ENCODE peak calls at places on chromosomes 16 and 17, in eight cellular contexts. N is stimulated activated CD4-positive, alpha-beta T cell treated with anti-CD3 and anti-CD28 coated beads, TNF-alpha, amount 100 ng/mL, for 1 hour; I is stimulated activated CD8-positive, alpha-beta memory T cell treated with anti-CD3 and anti-CD28 coated beads, Interleukin-7, amount 100 ng/mL, for 1 hour; H is uterus; L is skeletal muscle cell; C is HFFc6; Y is GM13977; Q is AG09309. F is an unnamed sample.

GRCh38 chr17:75853410-75853809 is 1.7 kb downstream of the WBP2 start:
- DNase-seq in N (no peak), I (no peak), H (no peak), L (no peak), C (peak; percentile 61), Y (no peak), Q (no peak), F (no peak)

GRCh38 chr17:41967141-41967920 is 736 bp downstream of the CNP start:
- DNase-seq in N (no peak), I (no peak), H (no peak), L (no peak), C (no peak), Y (peak; percentile 59), Q (no peak), F (peak; percentile 82)

GRCh38 chr17:76752006-76752405 is 14.1 kb downstream of the MFSD11 start:
- DNase-seq in N (no peak), I (no peak), H (no peak), L (no peak), C (no peak), Y (no peak), Q (no peak), F (no peak)

GRCh38 chr17:39235555-39236221 is 9.9 kb upstream of the STAC2 start:
- DNase-seq in N (no peak), I (no peak), H (no peak), L (no peak), C (peak; percentile 51), Y (peak; percentile 84), Q (no peak), F (peak; percentile 50)

GRCh38 chr16:81321537-81321936 is 6.8 kb downstream of the GAN start:
- DNase-seq in N (no peak), I (no peak), H (no peak), L (no peak), C (no peak), Y (no peak), Q (no peak), F (no peak)

GRCh38 chr17:75950421-75950820 is 9.6 kb upstream of the FBF1 start:
- DNase-seq in N (no peak), I (no peak), H (no peak), L (no peak), C (no peak), Y (no peak), Q (no peak), F (no peak)

GRCh38 chr16:89315791-89316581 is 98.5 kb downstream of the ZNF778 start:
- DNase-seq in N (peak; percentile 49), I (peak; percentile 48), H (no peak), L (no peak), C (peak; percentile 91), Y (peak; percentile 75), Q (no peak), F (peak; percentile 87)

GRCh38 chr17:17077101-17077500 is 34.8 kb downstream of the MPRIP start:
- DNase-seq in N (no peak), I (no peak), H (peak; percentile 7), L (no peak), C (no peak), Y (no peak), Q (no peak), F (peak; percentile 16)

GRCh38 chr16:82655315-82655714 is 28.5 kb downstream of the CDH13 start:
- DNase-seq in N (peak; percentile 27), I (peak; percentile 31), H (no peak), L (peak; percentile 75), C (peak; percentile 86), Y (no peak), Q (peak; percentile 57), F (no peak)

GRCh38 chr17:46154151-46154816 is 38.9 kb downstream of the KANSL1 start:
- DNase-seq in N (no peak), I (no peak), H (no peak), L (no peak), C (peak; percentile 21), Y (no peak), Q (no peak), F (no peak)

GRCh38 chr16:35147556-35148504 is 1688.4 kb downstream of the TP53TG3F start:
- DNase-seq in N (no peak), I (no peak), H (no peak), L (no peak), C (no peak), Y (no peak), Q (no peak), F (peak; percentile 47)